ENCODE peak calls at places on chromosomes 3 and 15, in four cellular contexts. Z is HL-60, D is BJ, O is GM23248. N is an unnamed sample.

GRCh38 chr3:99842826-99843589 is 25.3 kb downstream of the CMSS1 start:
- DNase-seq in Z (peak), O (peak), D (no peak), N (no peak)

GRCh38 chr15:40241305-40242215 is 2.7 kb downstream of the PAK6 start:
- DNase-seq in O (no peak), D (no peak), Z (no peak), N (no peak)

GRCh38 chr3:194691481-194692281 is 6.0 kb downstream of the FAM43A start:
- DNase-seq in D (no peak), Z (no peak), O (no peak), N (no peak)

GRCh38 chr3:15647629-15648167 is 46.2 kb downstream of the BTD start:
- DNase-seq in O (peak), Z (peak), D (peak), N (peak)

GRCh38 chr3:194757629-194758028 is 71.9 kb downstream of the FAM43A start:
- DNase-seq in O (no peak), Z (no peak), D (no peak), N (no peak)

GRCh38 chr3:14307953-14308352 is 94.5 kb upstream of the SLC6A6 start:
- DNase-seq in O (peak), Z (no peak), D (no peak), N (no peak)

GRCh38 chr15:76165951-76166350 is 106.2 kb downstream of the TMEM266 start:
- DNase-seq in D (no peak), Z (no peak), O (no peak), N (no peak)

GRCh38 chr15:60649845-60650548 is 171.1 kb upstream of the ICE2 start:
- DNase-seq in D (no peak), O (peak), Z (no peak), N (no peak)

GRCh38 chr3:188558343-188559068 is 404.5 kb downstream of the LPP start:
- DNase-seq in D (no peak), Z (peak), O (peak), N (no peak)

GRCh38 chr15:68411276-68411675 is 20.7 kb downstream of the ITGA11 start:
- DNase-seq in D (no peak), Z (no peak), O (no peak), N (no peak)

GRCh38 chr3:142913432-142913831 is 24.5 kb upstream of the PCOLCE2 start:
- DNase-seq in D (no peak), O (no peak), Z (no peak), N (no peak)

GRCh38 chr15:95684126-95684525 is 646.4 kb upstream of the NR2F2 start:
- DNase-seq in Z (peak), O (no peak), D (no peak), N (no peak)

GRCh38 chr15:63379492-63380150 is 2.0 kb downstream of the CA12 start:
- DNase-seq in Z (no peak), D (no peak), O (peak), N (no peak)

GRCh38 chr3:123447416-123447748 is 1.5 kb downstream of the ADCY5 start:
- DNase-seq in Z (no peak), O (no peak), D (no peak), N (no peak)

GRCh38 chr15:25613113-25613512 is 174.3 kb upstream of the UBE3A start:
- DNase-seq in O (no peak), D (no peak), Z (no peak), N (no peak)

GRCh38 chr3:160953681-160954080 is 151.5 kb downstream of the B3GALNT1 start:
- DNase-seq in O (no peak), Z (no peak), D (no peak), N (no peak)

GRCh38 chr3:28240440-28240839 is 979 bp upstream of the CMC1 start:
- DNase-seq in O (no peak), D (no peak), Z (no peak), N (no peak)
- H3K4me3 ChIP-seq in O (peak), D (no peak), Z (no peak), N (peak)

DNA sequence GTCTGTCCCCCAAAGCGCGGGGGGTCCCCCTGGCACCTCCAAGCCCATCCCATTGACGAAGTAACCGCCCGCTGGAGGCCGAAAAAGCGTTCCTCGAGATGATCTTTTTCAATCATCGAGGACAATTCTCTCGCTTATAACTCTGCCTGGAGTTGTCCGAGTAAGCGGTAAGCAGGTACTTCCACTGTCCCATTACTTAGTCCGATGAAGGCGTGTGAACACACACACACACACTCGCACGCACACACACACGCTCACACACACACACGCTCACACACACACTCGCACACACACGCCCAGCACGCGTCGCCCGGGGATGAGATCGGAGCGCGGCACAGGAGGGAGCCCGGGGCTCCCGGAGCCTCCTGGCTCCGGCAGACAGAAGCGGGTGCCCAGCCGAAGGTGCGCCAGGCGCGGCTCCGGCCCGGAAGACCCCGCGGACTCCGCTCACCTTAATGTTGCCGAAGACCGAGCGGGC is 430 bp downstream of the SLCO2A1 start:
- DNase-seq in Z (no peak), D (no peak), O (peak), N (no peak)
- H3K4me3 ChIP-seq in Z (no peak), D (peak), O (peak), N (peak)

DNA sequence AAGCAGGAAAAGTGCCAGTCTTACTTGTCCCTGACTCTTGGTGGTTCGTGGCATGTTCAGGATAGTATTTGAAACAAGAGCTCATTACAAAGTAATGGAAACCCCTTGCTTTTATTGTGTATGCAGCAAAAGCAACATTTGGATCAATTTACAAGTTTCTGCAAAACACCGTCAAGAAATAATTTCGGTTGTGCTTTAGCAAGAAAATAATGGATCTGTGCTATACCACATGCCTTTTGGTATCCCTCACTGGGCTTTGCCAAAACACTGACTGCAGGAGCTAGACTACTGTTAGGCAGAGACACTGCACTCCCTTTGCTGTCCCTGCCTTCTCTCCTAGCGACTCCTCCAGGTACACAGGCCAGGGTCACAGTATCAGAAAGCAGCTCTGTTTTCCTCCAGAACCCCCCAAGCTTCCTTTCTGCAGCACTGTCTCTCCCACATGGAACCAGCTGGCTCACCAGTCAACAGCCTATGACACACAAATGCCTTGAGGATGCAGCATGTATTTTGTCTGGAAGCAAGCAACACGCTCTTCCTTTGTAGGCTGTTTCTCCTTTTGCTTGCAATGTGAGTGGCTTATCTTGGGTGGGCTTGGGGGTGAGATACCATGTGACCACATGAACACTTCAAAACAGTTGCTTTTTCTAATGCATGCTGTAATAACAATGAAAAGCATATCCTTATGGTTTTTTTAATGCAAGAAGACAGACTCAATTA is 111.4 kb downstream of the PGPEP1L start:
- DNase-seq in Z (no peak), D (no peak), O (peak), N (no peak)
- H3K4me3 ChIP-seq in Z (no peak), D (no peak), O (peak), N (no peak)

GRCh38 chr3:197541756-197542539 is 13.8 kb downstream of the BDH1 start:
- DNase-seq in O (peak), D (no peak), Z (no peak), N (peak)
- H3K4me3 ChIP-seq in O (no peak), D (no peak), Z (no peak), N (no peak)

GRCh38 chr3:146156060-146156459 is 4.9 kb downstream of the PLOD2 start:
- DNase-seq in D (no peak), Z (no peak), O (peak), N (no peak)
- H3K4me3 ChIP-seq in D (no peak), Z (no peak), O (peak), N (peak)

GRCh38 chr3:120451670-120452220 is 953 bp upstream of the FSTL1 start:
- DNase-seq in D (no peak), O (peak), Z (no peak), N (no peak)

GRCh38 chr3:120448707-120449650 is 1.8 kb downstream of the FSTL1 start:
- DNase-seq in O (peak), Z (no peak), D (peak), N (peak)

GRCh38 chr3:120449701-120450216 is 1.0 kb downstream of the FSTL1 start:
- DNase-seq in O (peak), D (peak), Z (no peak), N (no peak)

GRCh38 chr3:120450914-120451669 is at the start of gene FSTL1:
- DNase-seq in Z (no peak), O (peak), D (no peak), N (no peak)

DNA sequence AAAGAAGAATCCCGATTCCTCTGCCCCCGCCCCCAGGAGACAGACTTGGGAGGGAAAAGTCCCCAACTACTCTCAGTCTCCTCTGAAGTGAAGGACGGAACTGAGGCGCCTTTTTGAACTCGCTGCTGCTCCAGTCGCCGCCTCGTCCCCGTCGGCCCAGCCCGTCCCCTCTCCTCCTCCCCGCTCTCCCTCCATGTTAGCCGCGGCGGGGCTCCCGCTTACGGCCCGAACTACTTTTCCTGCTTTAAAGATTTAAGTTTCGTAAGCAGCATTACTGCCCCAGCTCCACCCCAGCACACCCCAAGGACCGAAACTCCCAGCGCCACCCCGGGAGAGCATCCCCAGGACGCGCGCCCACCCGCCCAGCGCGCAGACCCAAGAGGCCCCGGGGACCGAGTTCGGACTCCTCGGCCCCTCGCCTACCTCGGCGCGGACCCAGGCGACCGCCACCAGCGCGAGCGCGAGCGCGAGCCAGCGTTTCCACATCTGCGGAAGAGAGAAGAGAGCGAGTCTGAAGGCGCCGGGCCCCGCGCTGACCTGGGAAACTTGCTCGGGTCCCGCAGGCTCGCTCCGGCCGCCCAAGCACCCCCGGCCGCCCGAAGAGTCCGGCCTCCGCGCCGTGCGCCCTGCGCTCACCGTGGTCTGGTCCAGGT is 405 bp downstream of the FSTL1 start:
- DNase-seq in D (no peak), Z (peak), O (peak), N (no peak)
- H3K4me3 ChIP-seq in D (peak), Z (peak), O (peak), N (peak)

DNA sequence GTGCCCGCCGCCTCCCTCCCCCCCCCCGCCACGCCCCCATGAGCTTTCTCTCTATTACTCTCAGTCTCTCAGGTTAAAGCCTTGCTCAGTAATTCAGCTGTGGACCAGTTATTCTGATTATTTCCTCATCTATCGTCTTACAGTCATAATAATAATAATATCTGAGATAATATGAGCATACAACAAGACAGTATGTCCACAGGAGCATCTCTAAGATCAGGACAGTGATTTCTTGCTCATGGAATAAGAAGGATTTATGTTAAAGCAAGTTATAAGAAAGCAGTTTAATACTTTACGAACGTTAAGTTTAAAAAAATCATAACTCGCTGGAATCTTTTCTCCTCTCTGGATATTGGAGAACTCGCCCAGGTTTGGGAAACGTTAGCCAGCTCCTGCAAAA is 657 bp upstream of the LMCD1 start:
- DNase-seq in D (no peak), O (no peak), Z (no peak), N (no peak)
- H3K4me3 ChIP-seq in D (peak), O (peak), Z (no peak), N (peak)